ENCODE peak calls at places on chromosomes 6 and 20, in five cellular contexts. Y is epithelial cell of esophagus; Z is esophagus squamous epithelium; G is CD8-positive, alpha-beta memory T cell; B is AG08396. C is an unnamed sample.

GRCh38 chr6:4289770-4290320 is 154.5 kb upstream of the ECI2 start:
- DNase-seq in Y (no peak), Z (no peak), G (no peak), B (no peak), C (no peak)

GRCh38 chr6:33819021-33819420 is 15.2 kb upstream of the MLN start:
- DNase-seq in Y (no peak), Z (no peak), G (no peak), B (no peak), C (no peak)

GRCh38 chr20:10547276-10548114 is 112.4 kb downstream of the SLX4IP start:
- DNase-seq in Y (no peak), Z (no peak), G (no peak), B (no peak), C (no peak)

GRCh38 chr6:5359413-5359812 is 98.1 kb downstream of the FARS2 start:
- DNase-seq in Y (peak), Z (no peak), G (no peak), B (no peak), C (no peak)

GRCh38 chr6:37871616-37872384 is 52.3 kb downstream of the ZFAND3 start:
- DNase-seq in Y (peak), Z (no peak), G (no peak), B (no peak), C (no peak)

GRCh38 chr20:23870461-23870860 is 9.1 kb downstream of the CST5 start:
- DNase-seq in Y (no peak), Z (no peak), G (no peak), B (no peak), C (no peak)

GRCh38 chr6:129954749-129955431 is 63.5 kb upstream of the L3MBTL3 start:
- DNase-seq in Y (peak), Z (no peak), G (no peak), B (no peak), C (no peak)

GRCh38 chr20:63484236-63484635 is 11.8 kb upstream of the KCNQ2 start:
- DNase-seq in Y (no peak), Z (no peak), G (no peak), B (no peak), C (no peak)

GRCh38 chr6:108592371-108593337 is 31.9 kb downstream of the FOXO3 start:
- DNase-seq in Y (peak), Z (peak), G (peak), B (peak), C (no peak)

GRCh38 chr6:12331951-12332749 is 42.0 kb downstream of the EDN1 start:
- DNase-seq in Y (peak), Z (no peak), G (no peak), B (no peak), C (no peak)

C was measured in NCI-H2171.